ENCODE peak calls at places on chromosomes 11 and 22, in four cellular contexts. Z, T, W and H are unnamed samples.

GRCh38 chr22:39432361-39432811 is 24.4 kb upstream of the MGAT3 start:
- DNase-seq in T (no peak), Z (no peak), W (no peak), H (no peak)

GRCh38 chr11:72122607-72123006 is 10.1 kb upstream of the ANAPC15 start:
- DNase-seq in Z (no peak), W (no peak), T (no peak), H (no peak)

GRCh38 chr11:69694781-69695180 is 9.0 kb downstream of the FGF19 start:
- DNase-seq in Z (no peak), W (no peak), T (no peak), H (no peak)

GRCh38 chr11:57567210-57567511 is 311 bp downstream of the UBE2L6 start:
- DNase-seq in W (no peak), T (no peak), Z (no peak), H (no peak)

GRCh38 chr11:126426126-126426525 is 70.6 kb downstream of the ST3GAL4 start:
- DNase-seq in W (no peak), T (no peak), Z (no peak), H (no peak)

GRCh38 chr22:34160117-34160758 is 240.0 kb upstream of the LARGE1 start:
- DNase-seq in Z (no peak), T (no peak), W (no peak), H (no peak)

GRCh38 chr11:97937501-97937900 is 1083.2 kb upstream of the CNTN5 start:
- DNase-seq in Z (no peak), W (no peak), T (no peak), H (no peak)

GRCh38 chr11:79437274-79437980 is 3.4 kb downstream of the TENM4 start:
- DNase-seq in T (no peak), W (no peak), Z (no peak), H (no peak)

GRCh38 chr11:102564110-102564509 is 33.6 kb upstream of the MMP7 start:
- DNase-seq in W (peak; percentile 27), Z (no peak), T (peak; percentile 82), H (peak; percentile 74)

GRCh38 chr22:28594784-28595324 is 84.8 kb downstream of the TTC28 start:
- DNase-seq in Z (peak; percentile 14), W (peak; percentile 54), T (peak; percentile 32), H (peak; percentile 35)

GRCh38 chr11:129374993-129375721 is 491 bp upstream of the BARX2 start:
- DNase-seq in T (no peak), Z (no peak), W (no peak), H (no peak)

GRCh38 chr11:13030857-13031256 is 21.7 kb downstream of the RASSF10 start:
- DNase-seq in Z (no peak), T (no peak), W (peak; percentile 14), H (no peak)

GRCh38 chr11:9075441-9076000 is 15.9 kb downstream of the SCUBE2 start:
- DNase-seq in W (no peak), T (no peak), Z (no peak), H (no peak)

GRCh38 chr11:110429614-110430266 is at the start of gene FDX1:
- DNase-seq in Z (peak; percentile 95), T (no peak), W (peak; percentile 71), H (peak; percentile 51)

GRCh38 chr11:76935030-76935429 is 74.3 kb downstream of the ACER3 start:
- DNase-seq in T (no peak), W (no peak), Z (no peak), H (no peak)

GRCh38 chr11:2700415-2701211 is 819 bp upstream of the KCNQ1OT1 start:
- DNase-seq in W (peak; percentile 57), T (no peak), Z (peak; percentile 76), H (no peak)

GRCh38 chr22:17845340-17845739 is 71.1 kb upstream of the BID start:
- DNase-seq in Z (no peak), T (no peak), W (no peak), H (no peak)

GRCh38 chr11:47918370-47918690 is 62.0 kb upstream of the PTPRJ start:
- DNase-seq in T (no peak), Z (no peak), W (peak; percentile 13), H (no peak)

GRCh38 chr11:108966978-108967377 is 302.1 kb downstream of the DDX10 start:
- DNase-seq in T (no peak), Z (no peak), W (no peak), H (no peak)
- TF ChIP-seq TCF7L2 in T (no peak), Z (no peak), W (no peak), H (no peak)

GRCh38 chr11:67276821-67277230 is 10.6 kb downstream of the GRK2 start:
- DNase-seq in T (no peak), Z (peak; percentile 66), W (no peak), H (no peak)
- TF ChIP-seq TCF7L2 in T (no peak), Z (no peak), W (no peak), H (no peak)

GRCh38 chr11:18765554-18765953 is 26.0 kb downstream of the PTPN5 start:
- DNase-seq in T (no peak), W (no peak), Z (no peak), H (no peak)
- TF ChIP-seq TCF7L2 in T (no peak), W (no peak), Z (no peak), H (no peak)

GRCh38 chr11:120400564-120401364 is 64.6 kb downstream of the ARHGEF12 start:
- DNase-seq in Z (no peak), W (peak; percentile 93), T (peak; percentile 81), H (peak; percentile 90)
- TF ChIP-seq TCF7L2 in Z (no peak), W (no peak), T (peak; percentile 99), H (peak; percentile 71)

GRCh38 chr11:64516226-64516625 is 74.8 kb upstream of the SLC22A12 start:
- DNase-seq in W (no peak), Z (peak; percentile 31), T (no peak), H (no peak)

GRCh38 chr11:64510759-64511158 is 80.3 kb upstream of the SLC22A12 start:
- DNase-seq in T (no peak), W (no peak), Z (no peak), H (no peak)

GRCh38 chr11:64518928-64519327 is 72.1 kb upstream of the SLC22A12 start:
- DNase-seq in T (no peak), W (no peak), Z (no peak), H (no peak)

GRCh38 chr11:64511966-64512365 is 79.1 kb upstream of the SLC22A12 start:
- DNase-seq in Z (no peak), T (no peak), W (no peak), H (no peak)

DNA sequence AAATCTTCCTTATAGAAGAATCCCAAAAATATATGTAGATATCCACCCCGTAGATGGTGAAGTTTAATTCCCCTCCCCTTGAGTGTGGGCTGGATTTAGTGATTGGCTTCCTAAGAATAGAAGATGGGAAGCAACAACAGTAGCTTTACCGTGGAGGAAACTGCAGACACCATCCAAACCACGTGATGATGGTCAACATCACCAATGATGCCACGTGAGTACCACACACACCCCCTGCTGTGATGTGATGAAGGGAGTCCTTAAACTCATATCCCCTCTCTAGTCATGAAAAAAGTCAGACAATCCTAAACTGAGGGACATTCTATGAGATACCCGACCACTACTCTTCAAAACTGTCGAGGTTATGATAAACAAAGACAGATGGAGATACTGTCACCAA is 76.4 kb upstream of the SLC22A12 start:
- DNase-seq in Z (no peak), T (no peak), W (no peak), H (no peak)
- TF ChIP-seq TCF7L2 in Z (no peak), T (no peak), W (no peak), H (no peak)

GRCh38 chr11:60118333-60118732 is 29.9 kb downstream of the MS4A2 start:
- DNase-seq in T (no peak), Z (no peak), W (no peak), H (no peak)

GRCh38 chr11:60124802-60125432 is 36.5 kb downstream of the MS4A2 start:
- DNase-seq in T (no peak), W (no peak), Z (no peak), H (no peak)

GRCh38 chr11:60119708-60120107 is 31.2 kb downstream of the MS4A2 start:
- DNase-seq in T (no peak), W (no peak), Z (no peak), H (no peak)

GRCh38 chr11:60122414-60123036 is 34.1 kb downstream of the MS4A2 start:
- DNase-seq in W (no peak), Z (no peak), T (no peak), H (no peak)

DNA sequence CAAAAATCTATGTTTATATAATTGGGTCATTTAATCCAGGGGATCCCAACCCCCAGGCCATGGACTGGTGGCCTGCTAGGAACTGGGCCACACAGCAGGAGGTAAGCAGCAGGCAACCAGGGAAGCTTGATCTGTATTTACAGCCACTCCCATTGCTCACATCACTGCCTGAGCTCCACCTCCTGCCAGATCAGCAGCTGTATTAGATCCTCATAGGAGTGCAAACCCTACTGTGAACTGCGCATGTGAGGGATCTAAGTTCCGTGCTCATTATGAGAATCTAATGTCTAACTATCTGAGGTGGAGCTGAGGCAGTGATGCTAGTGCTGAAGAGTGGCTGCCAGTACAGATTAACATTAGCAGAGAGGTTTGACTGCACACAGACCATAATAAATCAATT is 32.8 kb downstream of the MS4A2 start:
- DNase-seq in T (no peak), W (no peak), Z (no peak), H (no peak)
- TF ChIP-seq TCF7L2 in T (no peak), W (no peak), Z (no peak), H (no peak)

GRCh38 chr11:61647529-61647928 is 32.7 kb upstream of the DAGLA start:
- DNase-seq in T (no peak), W (no peak), Z (no peak), H (no peak)

GRCh38 chr11:61650781-61651571 is 29.2 kb upstream of the DAGLA start:
- DNase-seq in Z (peak; percentile 46), W (no peak), T (no peak), H (no peak)

GRCh38 chr11:61639816-61640443 is 40.3 kb upstream of the DAGLA start:
- DNase-seq in W (no peak), T (no peak), Z (no peak), H (no peak)

GRCh38 chr11:61642162-61642561 is 38.0 kb upstream of the DAGLA start:
- DNase-seq in Z (no peak), W (no peak), T (no peak), H (no peak)

DNA sequence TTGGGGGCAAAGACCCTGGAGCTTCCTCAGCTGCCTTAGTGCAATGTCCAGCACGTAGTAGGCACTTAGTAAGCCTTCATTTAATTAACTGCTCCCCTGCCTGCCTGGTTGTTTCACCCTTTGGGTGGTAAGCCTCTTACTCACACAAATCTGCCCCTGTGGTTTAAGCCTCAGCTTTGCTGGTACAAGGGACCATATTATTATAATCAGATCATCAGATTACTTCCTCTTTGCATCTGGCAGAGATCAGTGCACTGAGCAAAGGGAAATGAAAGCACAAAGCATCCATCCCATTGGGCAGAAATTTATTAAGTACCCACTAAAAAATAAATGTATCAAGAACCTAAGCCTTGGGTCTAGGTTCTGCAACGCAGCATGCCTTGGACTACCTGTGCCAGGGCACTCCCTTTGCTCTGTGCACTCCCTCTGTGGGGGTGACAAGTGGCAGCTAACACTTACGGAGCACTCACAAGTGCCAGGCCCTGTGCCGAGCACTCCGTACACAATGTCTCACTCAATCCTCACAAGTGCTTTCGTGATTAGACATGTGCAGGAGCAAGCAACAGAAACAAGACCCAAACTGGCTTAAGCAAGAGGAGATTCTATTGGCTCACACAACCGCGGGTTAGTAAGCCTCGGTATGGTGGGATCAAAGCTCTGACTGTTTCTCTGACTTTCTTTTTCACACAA is 34.9 kb upstream of the DAGLA start:
- DNase-seq in T (no peak), Z (no peak), W (no peak), H (no peak)
- TF ChIP-seq TCF7L2 in T (no peak), Z (no peak), W (no peak), H (no peak)